ENCODE peak calls at places on chromosomes 6 and 20, in four cellular contexts. N, C, K and A are unnamed samples. For H3K4me1, the result is how much of the 10 kb centered on the place peaks cover.

GRCh38 chr6:117384659-117385058 is 41.1 kb downstream of the ROS1 start:
- DNase-seq in N (no peak), K (no peak), C (no peak), A (no peak)

GRCh38 chr6:101597711-101598110 is 204.2 kb downstream of the GRIK2 start:
- DNase-seq in N (no peak), C (no peak), K (no peak), A (no peak)

GRCh38 chr6:37602360-37602759 is 95.3 kb downstream of the MDGA1 start:
- DNase-seq in C (no peak), N (no peak), K (no peak), A (no peak)

GRCh38 chr20:36135821-36136220 is 18.7 kb upstream of the EPB41L1 start:
- DNase-seq in C (no peak), N (no peak), K (no peak), A (no peak)

GRCh38 chr20:44083220-44083933 is 103.6 kb downstream of the JPH2 start:
- DNase-seq in N (peak), C (no peak), K (no peak), A (no peak)

GRCh38 chr20:50112512-50113419 is at the start of gene UBE2V1:
- DNase-seq in C (peak), N (peak), K (peak), A (peak)

GRCh38 chr6:16733085-16733484 is 28.2 kb downstream of the ATXN1 start:
- DNase-seq in C (no peak), N (no peak), K (no peak), A (no peak)

GRCh38 chr20:47440857-47441773 is 60.6 kb upstream of the NCOA3 start:
- DNase-seq in K (no peak), N (no peak), C (no peak), A (no peak)

GRCh38 chr6:144578385-144579350 is 293.5 kb downstream of the UTRN start:
- DNase-seq in C (no peak), K (no peak), N (no peak), A (no peak)

GRCh38 chr6:157229219-157229607 is 94.1 kb downstream of the TMEM242 start:
- DNase-seq in N (no peak), K (no peak), C (peak), A (peak)

GRCh38 chr6:33894438-33894837 is 90.6 kb upstream of the MLN start:
- DNase-seq in C (no peak), K (no peak), N (no peak), A (no peak)

GRCh38 chr6:53418288-53418687 is 69.5 kb upstream of the ELOVL5 start:
- DNase-seq in C (no peak), K (no peak), N (no peak), A (no peak)

GRCh38 chr6:40325041-40325440 is 262.1 kb downstream of the LRFN2 start:
- DNase-seq in C (no peak), K (peak), N (no peak), A (no peak)

GRCh38 chr6:382883-383420 is 8.6 kb upstream of the IRF4 start:
- DNase-seq in K (peak), C (peak), N (no peak), A (peak)

GRCh38 chr20:50331469-50332251 is 141.0 kb downstream of the CEBPB start:
- DNase-seq in K (no peak), N (no peak), C (no peak), A (no peak)

GRCh38 chr6:111805511-111806181 is 67.6 kb downstream of the FYN start:
- DNase-seq in K (no peak), N (no peak), C (no peak), A (no peak)

GRCh38 chr6:167925011-167925410 is 72.5 kb upstream of the KIF25 start:
- DNase-seq in K (no peak), N (no peak), C (no peak), A (no peak)

GRCh38 chr6:24397631-24398030 is 5.1 kb upstream of the MRS2 start:
- DNase-seq in N (no peak), C (no peak), K (no peak), A (no peak)

GRCh38 chr6:2992330-2992979 is 7.2 kb upstream of the NQO2 start:
- DNase-seq in C (no peak), N (no peak), K (no peak), A (no peak)

GRCh38 chr6:17042422-17043147 is 59.3 kb upstream of the STMND1 start:
- DNase-seq in K (peak), C (no peak), N (no peak), A (no peak)

GRCh38 chr20:31839782-31840487 is 5.5 kb downstream of the FOXS1 start:
- DNase-seq in N (no peak), C (no peak), K (no peak), A (no peak)
- H3K4me1 ChIP-seq in N (under half), C (under half), K (under half), A (half or more)

GRCh38 chr6:106622412-106622811 is 6.9 kb downstream of the RTN4IP1 start:
- DNase-seq in N (no peak), C (no peak), K (no peak), A (no peak)
- H3K4me1 ChIP-seq in N (under half), C (under half), K (under half), A (under half)

DNA sequence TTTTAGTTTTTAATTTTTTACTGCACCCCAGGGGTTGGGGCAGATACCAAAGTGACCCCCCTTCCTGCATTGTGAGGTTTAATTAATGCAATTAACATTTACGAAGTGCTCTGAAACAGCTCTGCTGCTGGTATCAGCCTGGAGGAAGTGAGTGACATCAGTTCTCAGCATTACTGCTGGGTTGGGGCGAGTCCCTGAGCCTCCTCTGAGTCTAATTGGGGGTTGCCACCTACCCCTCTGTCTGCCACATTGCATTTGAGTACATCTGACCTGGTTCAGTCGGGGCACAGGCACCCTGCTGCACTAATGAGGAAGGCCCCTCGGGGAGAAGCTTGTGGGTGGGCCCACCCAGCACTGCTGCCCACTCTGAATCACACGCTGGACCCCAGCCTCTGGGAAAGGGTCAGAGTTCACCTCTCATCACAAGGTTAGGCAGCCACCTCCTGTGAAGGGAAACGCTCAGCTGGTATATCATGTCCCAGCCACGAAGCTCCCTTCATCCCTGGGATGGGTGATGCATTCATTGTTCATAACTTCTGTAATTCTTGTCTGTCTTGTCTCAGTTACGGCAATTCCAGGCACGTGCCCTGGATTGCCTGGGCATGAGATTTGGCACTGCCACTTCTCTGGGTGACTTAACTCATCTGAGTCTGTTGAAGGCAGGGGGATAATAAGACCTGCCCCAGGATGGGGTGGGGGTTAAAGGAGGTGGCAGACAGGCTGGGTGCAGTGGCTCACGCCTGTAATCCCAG is 13.2 kb downstream of the DNMT3B start:
- DNase-seq in K (no peak), C (no peak), N (no peak), A (no peak)
- H3K4me1 ChIP-seq in K (under half), C (under half), N (under half), A (under half)

GRCh38 chr6:159039885-159040258 is 4.9 kb downstream of the TAGAP start:
- DNase-seq in K (no peak), N (no peak), C (no peak), A (no peak)

GRCh38 chr6:159041181-159041580 is 3.6 kb downstream of the TAGAP start:
- DNase-seq in N (no peak), C (no peak), K (no peak), A (no peak)

GRCh38 chr6:159037746-159038290 is 7.0 kb downstream of the TAGAP start:
- DNase-seq in C (no peak), K (no peak), N (no peak), A (no peak)

GRCh38 chr6:159036673-159037072 is 8.1 kb downstream of the TAGAP start:
- DNase-seq in K (no peak), N (no peak), C (no peak), A (no peak)

DNA sequence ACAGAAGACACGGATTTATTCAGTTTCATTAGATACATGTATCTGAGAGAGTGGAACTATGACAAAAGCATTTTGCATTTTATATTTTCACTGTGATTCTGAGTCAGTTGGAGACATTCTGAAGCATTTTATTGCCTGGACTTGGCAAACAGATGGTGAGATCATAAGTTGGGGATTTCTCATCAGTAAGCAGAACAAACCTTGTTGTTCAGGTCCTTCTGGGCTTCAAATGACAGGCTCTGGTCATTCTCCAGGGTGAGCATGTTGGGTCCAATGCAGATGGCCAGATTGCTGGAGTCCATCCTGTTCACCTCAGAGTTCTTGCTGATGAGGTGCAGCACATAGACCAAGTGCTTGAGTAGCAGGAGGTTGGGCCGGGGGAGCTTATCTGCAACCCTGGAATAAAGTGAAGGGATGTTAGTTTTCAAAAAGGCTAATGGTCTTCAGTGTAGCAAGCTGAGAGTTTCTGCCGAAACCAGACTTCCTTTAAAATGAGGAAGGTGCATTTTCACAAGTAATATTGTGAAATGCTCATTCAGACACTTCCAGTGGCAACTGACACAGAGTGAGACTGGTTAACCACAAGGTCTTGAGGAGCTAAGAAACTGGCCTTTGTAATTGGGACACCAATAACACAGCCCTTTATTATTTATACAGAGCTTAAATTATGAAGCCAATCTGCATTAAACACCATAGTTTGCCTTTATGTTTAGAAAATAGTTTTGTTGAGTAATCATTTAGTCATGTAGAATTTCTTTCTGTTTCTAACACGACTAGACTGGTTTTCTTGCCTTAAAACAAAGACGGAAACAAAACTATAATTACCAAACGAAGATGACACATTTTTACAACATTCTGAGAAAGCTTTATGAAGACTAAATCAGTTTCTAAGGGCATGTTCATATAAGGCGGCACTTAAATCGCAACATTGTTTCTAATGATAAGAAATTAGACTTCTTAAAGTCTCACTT is 5.6 kb downstream of the TAGAP start:
- DNase-seq in C (peak), N (no peak), K (no peak), A (no peak)
- H3K4me1 ChIP-seq in C (under half), N (under half), K (under half), A (under half)

GRCh38 chr6:42047220-42047590 is 3.1 kb upstream of the TAF8 start:
- DNase-seq in N (no peak), C (no peak), K (no peak), A (no peak)

GRCh38 chr6:42047790-42048405 is 2.4 kb upstream of the TAF8 start:
- DNase-seq in K (no peak), N (no peak), C (no peak), A (no peak)

GRCh38 chr6:42049116-42049809 is 1.1 kb upstream of the TAF8 start:
- DNase-seq in C (peak), K (no peak), N (no peak), A (no peak)

GRCh38 chr6:42050897-42051653 is 751 bp downstream of the TAF8 start:
- DNase-seq in N (no peak), C (no peak), K (no peak), A (no peak)

GRCh38 chr6:42050011-42050896 is at the start of gene TAF8:
- DNase-seq in K (peak), N (peak), C (peak), A (peak)
- H3K4me1 ChIP-seq in K (under half), N (under half), C (under half), A (under half)